ENCODE peak calls at places on chromosome 19, in six cellular contexts. E is non-pigmented ciliary epithelial cell, Z is EL, V is brain pericyte, W is COR-L47, G is cardiac muscle cell. A is an unnamed sample.

GRCh38 chr19:42048992-42049391 is 21.0 kb downstream of the GRIK5 start:
- DNase-seq in E (no peak), Z (no peak), V (no peak), W (no peak), G (no peak), A (no peak)

GRCh38 chr19:14370169-14370998 is 10.9 kb upstream of the ADGRE5 start:
- DNase-seq in E (no peak), Z (no peak), V (no peak), W (no peak), G (no peak), A (no peak)

GRCh38 chr19:18481505-18482222 is 40.2 kb downstream of the ELL start:
- DNase-seq in E (no peak), Z (no peak), V (no peak), W (no peak), G (no peak), A (no peak)

GRCh38 chr19:10968527-10969081 is 7.8 kb downstream of the SMARCA4 start:
- DNase-seq in E (no peak), Z (no peak), V (no peak), W (no peak), G (no peak), A (no peak)

GRCh38 chr19:45827459-45828093 is 12.5 kb upstream of the RSPH6A start:
- DNase-seq in E (no peak), Z (no peak), V (no peak), W (no peak), G (no peak), A (no peak)

GRCh38 chr19:343451-343931 is 1.1 kb downstream of the MIER2 start:
- DNase-seq in E (no peak), Z (no peak), V (no peak), W (no peak), G (no peak), A (peak)

GRCh38 chr19:48203227-48203793 is 32.8 kb downstream of the ZSWIM9 start:
- DNase-seq in E (no peak), Z (peak), V (no peak), W (no peak), G (no peak), A (no peak)

GRCh38 chr19:19539738-19540703 is 2.0 kb downstream of the CILP2 start:
- DNase-seq in E (no peak), Z (peak), V (no peak), W (no peak), G (no peak), A (no peak)

GRCh38 chr19:491146-491741 is 5.0 kb upstream of the MADCAM1 start:
- DNase-seq in E (no peak), Z (no peak), V (no peak), W (no peak), G (no peak), A (no peak)

GRCh38 chr19:35347930-35348298 is 212 bp downstream of the FFAR1 start:
- DNase-seq in E (no peak), Z (no peak), V (no peak), W (no peak), G (no peak), A (no peak)

GRCh38 chr19:36849701-36850645 is 703 bp upstream of the ZNF345 start:
- DNase-seq in E (peak), Z (peak), V (peak), W (peak), G (peak), A (peak)

GRCh38 chr19:1769645-1769985 is 16.3 kb downstream of the ONECUT3 start:
- DNase-seq in E (no peak), Z (no peak), V (no peak), W (no peak), G (no peak), A (no peak)

A was measured in GM19239.